ENCODE peak calls at places on chromosome 20, in nine cellular contexts. J, O, T, I, R, N, G, X and Z are unnamed samples. For H3K4me1, the result is how much of the 10 kb centered on the place peaks cover.

GRCh38 chr20:40319056-40319455 is 370.0 kb downstream of the MAFB start:
- DNase-seq in J (no peak), O (no peak), T (no peak), I (no peak), R (no peak), N (no peak), G (no peak), X (no peak), Z (no peak)

GRCh38 chr20:34220581-34220980 is 20.6 kb upstream of the ASIP start:
- DNase-seq in J (peak), O (no peak), T (no peak), I (no peak), R (no peak), N (peak), G (no peak), X (no peak), Z (peak)

GRCh38 chr20:40633123-40633850 is 55.7 kb downstream of the MAFB start:
- DNase-seq in J (no peak), O (no peak), T (no peak), I (no peak), R (no peak), N (no peak), G (no peak), X (no peak), Z (no peak)

GRCh38 chr20:4116091-4116490 is 100.7 kb upstream of the RNF24 start:
- DNase-seq in J (no peak), O (no peak), T (no peak), I (no peak), R (no peak), N (no peak), G (no peak), X (no peak), Z (no peak)

GRCh38 chr20:4449977-4450715 is 271.6 kb upstream of the PRND start:
- DNase-seq in J (no peak), O (no peak), T (no peak), I (no peak), R (no peak), N (peak), G (no peak), X (no peak), Z (peak)

GRCh38 chr20:37278966-37279590 is 10.4 kb upstream of the MANBAL start:
- DNase-seq in J (no peak), O (no peak), T (no peak), I (no peak), R (peak), N (no peak), G (no peak), X (peak), Z (peak)

GRCh38 chr20:44642203-44643153 is 9.0 kb downstream of the ADA start:
- DNase-seq in J (peak), O (no peak), T (peak), I (peak), R (peak), N (peak), G (peak), X (peak), Z (peak)

GRCh38 chr20:63409834-63410435 is 48.8 kb upstream of the CHRNA4 start:
- DNase-seq in J (no peak), O (no peak), T (no peak), I (no peak), R (no peak), N (no peak), G (no peak), X (peak), Z (no peak)

GRCh38 chr20:62186887-62187866 is 4.3 kb downstream of the MTG2 start:
- DNase-seq in J (no peak), O (no peak), T (no peak), I (no peak), R (no peak), N (peak), G (no peak), X (no peak), Z (no peak)

GRCh38 chr20:44610313-44610965 is 28.1 kb downstream of the PKIG start:
- DNase-seq in J (no peak), O (peak), T (no peak), I (no peak), R (no peak), N (no peak), G (peak), X (no peak), Z (no peak)

GRCh38 chr20:42901689-42902518 is 287.8 kb downstream of the PTPRT start:
- DNase-seq in J (no peak), O (no peak), T (no peak), I (peak), R (no peak), N (no peak), G (no peak), X (no peak), Z (no peak)

GRCh38 chr20:46037036-46037435 is 8.0 kb downstream of the SLC12A5 start:
- DNase-seq in J (no peak), O (no peak), T (no peak), I (no peak), R (no peak), N (no peak), G (no peak), X (no peak), Z (no peak)

GRCh38 chr20:42181064-42181463 is 562.9 kb upstream of the CHD6 start:
- DNase-seq in J (no peak), O (no peak), T (peak), I (no peak), R (no peak), N (no peak), G (no peak), X (no peak), Z (no peak)

GRCh38 chr20:9342651-9343050 is 171.7 kb upstream of the LAMP5 start:
- DNase-seq in J (no peak), O (no peak), T (no peak), I (no peak), R (no peak), N (no peak), G (no peak), X (no peak), Z (no peak)

GRCh38 chr20:59835448-59836395 is 97.7 kb downstream of the SYCP2 start:
- DNase-seq in J (peak), O (no peak), T (peak), I (no peak), R (peak), N (peak), G (no peak), X (peak), Z (peak)

GRCh38 chr20:10540636-10541493 is 105.8 kb downstream of the SLX4IP start:
- DNase-seq in J (peak), O (no peak), T (no peak), I (no peak), R (no peak), N (peak), G (no peak), X (no peak), Z (peak)

GRCh38 chr20:43426172-43426571 is 31.5 kb upstream of the SRSF6 start:
- DNase-seq in J (no peak), O (no peak), T (no peak), I (no peak), R (no peak), N (no peak), G (no peak), X (no peak), Z (no peak)

GRCh38 chr20:4243071-4243470 is 227.7 kb upstream of the RNF24 start:
- DNase-seq in J (no peak), O (no peak), T (peak), I (no peak), R (no peak), N (no peak), G (no peak), X (peak), Z (no peak)

GRCh38 chr20:24674921-24675605 is 205.6 kb downstream of the SYNDIG1 start:
- DNase-seq in J (no peak), O (no peak), T (no peak), I (no peak), R (peak), N (no peak), G (no peak), X (no peak), Z (no peak)

GRCh38 chr20:13567663-13568062 is 71.1 kb downstream of the TASP1 start:
- DNase-seq in J (no peak), O (no peak), T (no peak), I (no peak), R (no peak), N (no peak), G (no peak), X (no peak), Z (no peak)

GRCh38 chr20:57276221-57276620 is 9.8 kb upstream of the BMP7 start:
- DNase-seq in J (no peak), O (no peak), T (no peak), I (no peak), R (no peak), N (no peak), G (no peak), X (no peak), Z (no peak)

GRCh38 chr20:46970937-46971630 is 76.4 kb downstream of the EYA2 start:
- DNase-seq in J (peak), O (no peak), T (peak), I (no peak), R (no peak), N (peak), G (no peak), X (peak), Z (peak)

GRCh38 chr20:24060851-24061590 is 72.4 kb upstream of the GGTLC1 start:
- DNase-seq in J (no peak), O (no peak), T (no peak), I (no peak), R (no peak), N (no peak), G (no peak), X (peak), Z (no peak)

GRCh38 chr20:17806739-17807441 is 107.1 kb downstream of the BANF2 start:
- DNase-seq in J (no peak), O (no peak), T (no peak), I (peak), R (no peak), N (no peak), G (no peak), X (peak), Z (peak)

GRCh38 chr20:6956574-6956973 is 189.1 kb downstream of the BMP2 start:
- DNase-seq in J (no peak), O (no peak), T (no peak), I (no peak), R (no peak), N (peak), G (no peak), X (no peak), Z (peak)

GRCh38 chr20:50208085-50208491 is 17.5 kb downstream of the CEBPB start:
- DNase-seq in J (no peak), O (no peak), T (no peak), I (no peak), R (no peak), N (no peak), G (no peak), X (no peak), Z (no peak)

GRCh38 chr20:17680836-17681740 is 954 bp downstream of the RRBP1 start:
- DNase-seq in J (peak), O (peak), T (peak), I (peak), R (peak), N (peak), G (peak), X (peak), Z (peak)

GRCh38 chr20:63777614-63778013 is 38.0 kb downstream of the SLC2A4RG start:
- DNase-seq in J (no peak), O (no peak), T (no peak), I (no peak), R (no peak), N (no peak), G (no peak), X (no peak), Z (no peak)

GRCh38 chr20:49750611-49751396 is 37.1 kb upstream of the B4GALT5 start:
- DNase-seq in J (no peak), O (no peak), T (no peak), I (no peak), R (no peak), N (no peak), G (no peak), X (no peak), Z (no peak)

GRCh38 chr20:41395669-41396664 is 29.3 kb upstream of the EMILIN3 start:
- DNase-seq in J (no peak), O (no peak), T (peak), I (no peak), R (no peak), N (no peak), G (no peak), X (no peak), Z (no peak)

GRCh38 chr20:17895641-17896246 is 72.8 kb downstream of the SNX5 start:
- DNase-seq in J (no peak), O (no peak), T (no peak), I (no peak), R (no peak), N (no peak), G (no peak), X (no peak), Z (peak)

GRCh38 chr20:63957690-63958441 is 1.6 kb upstream of the UCKL1 start:
- DNase-seq in J (no peak), O (no peak), T (peak), I (peak), R (peak), N (peak), G (no peak), X (peak), Z (no peak)

GRCh38 chr20:58714340-58714922 is 21.8 kb downstream of the NPEPL1 start:
- DNase-seq in J (no peak), O (no peak), T (no peak), I (no peak), R (peak), N (no peak), G (no peak), X (peak), Z (no peak)

GRCh38 chr20:62617711-62618483 is 24.4 kb upstream of the SLCO4A1 start:
- DNase-seq in J (peak), O (no peak), T (no peak), I (no peak), R (no peak), N (peak), G (no peak), X (no peak), Z (peak)

GRCh38 chr20:61951695-61952533 is 113.8 kb downstream of the TAF4 start:
- DNase-seq in J (no peak), O (no peak), T (peak), I (peak), R (peak), N (no peak), G (no peak), X (peak), Z (peak)

GRCh38 chr20:13118676-13119075 is 102.4 kb upstream of the ISM1 start:
- DNase-seq in J (no peak), O (no peak), T (no peak), I (no peak), R (no peak), N (no peak), G (no peak), X (no peak), Z (no peak)

GRCh38 chr20:25269833-25270170 is 21.9 kb downstream of the PYGB start:
- DNase-seq in J (no peak), O (no peak), T (no peak), I (no peak), R (peak), N (no peak), G (no peak), X (no peak), Z (no peak)

GRCh38 chr20:54510546-54511129 is 35.2 kb downstream of the DOK5 start:
- DNase-seq in J (no peak), O (no peak), T (peak), I (peak), R (no peak), N (no peak), G (no peak), X (peak), Z (peak)
- H3K27ac ChIP-seq in J (no peak), O (no peak), T (no peak), I (no peak), R (no peak), N (no peak), G (no peak), X (no peak), Z (no peak)

GRCh38 chr20:1391640-1392442 is 1.0 kb downstream of the FKBP1A start:
- DNase-seq in J (peak), O (no peak), T (peak), I (no peak), R (no peak), N (peak), G (peak), X (peak), Z (peak)

GRCh38 chr20:1389703-1390385 is 3.0 kb downstream of the FKBP1A start:
- DNase-seq in J (no peak), O (no peak), T (no peak), I (peak), R (no peak), N (no peak), G (no peak), X (no peak), Z (no peak)

GRCh38 chr20:1388706-1389483 is 4.0 kb downstream of the FKBP1A start:
- DNase-seq in J (no peak), O (no peak), T (no peak), I (no peak), R (no peak), N (no peak), G (peak), X (no peak), Z (no peak)

GRCh38 chr20:1392443-1392692 is 486 bp downstream of the FKBP1A start:
- DNase-seq in J (no peak), O (no peak), T (no peak), I (no peak), R (no peak), N (no peak), G (no peak), X (no peak), Z (no peak)

GRCh38 chr20:1390552-1391403 is 2.1 kb downstream of the FKBP1A start:
- DNase-seq in J (no peak), O (no peak), T (no peak), I (no peak), R (no peak), N (no peak), G (no peak), X (no peak), Z (no peak)
- H3K4me3 ChIP-seq in J (no peak), O (peak), T (peak), I (no peak), R (peak), N (peak), G (peak), X (peak), Z (peak)

GRCh38 chr20:53941680-53942079 is 128.7 kb downstream of the BCAS1 start:
- DNase-seq in J (peak), O (no peak), T (no peak), I (no peak), R (no peak), N (no peak), G (no peak), X (no peak), Z (no peak)
- H3K4me1 ChIP-seq in J (under half), O (under half), T (under half), I (under half), R (under half), N (under half), G (under half), X (under half), Z (under half)

DNA sequence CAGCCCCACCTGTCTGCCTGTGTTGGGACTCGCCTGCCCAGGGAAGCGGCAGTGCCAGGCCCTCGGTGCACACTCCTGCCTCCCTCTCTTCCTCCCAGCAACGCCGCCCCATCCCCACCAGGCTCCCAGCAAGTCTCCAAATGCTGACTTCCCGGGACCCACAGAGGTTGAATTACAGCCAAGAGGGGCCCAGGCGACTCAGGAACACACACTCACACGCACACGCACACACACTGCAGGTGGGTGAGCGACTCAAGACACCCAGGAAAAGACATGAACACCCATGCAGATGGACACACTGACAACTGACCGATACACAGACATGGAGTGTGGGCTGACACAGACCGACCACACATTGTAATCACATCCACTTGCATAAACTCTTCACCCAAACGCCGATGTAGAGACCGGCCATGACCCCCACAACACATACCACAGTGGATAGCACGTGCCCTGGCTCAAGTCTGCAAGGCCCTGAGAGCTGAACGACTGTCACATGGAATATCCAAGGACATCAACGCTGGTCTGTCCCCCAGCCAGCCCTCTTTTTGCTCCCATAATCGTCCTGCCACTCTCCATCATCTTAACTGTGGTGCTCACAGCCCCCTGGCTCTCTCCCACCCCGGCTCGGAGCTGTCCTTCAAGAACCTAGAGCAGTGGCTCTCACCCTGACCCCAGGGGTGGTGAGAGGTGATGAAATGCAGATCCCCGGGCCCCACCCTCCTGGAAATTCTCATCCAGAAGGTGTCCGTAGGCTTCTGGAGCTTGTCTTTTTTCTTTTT is 470 bp upstream of the FAM83C start:
- DNase-seq in J (no peak), O (no peak), T (no peak), I (no peak), R (no peak), N (no peak), G (no peak), X (no peak), Z (no peak)
- H3K27ac ChIP-seq in J (no peak), O (no peak), T (no peak), I (no peak), R (no peak), N (no peak), G (no peak), X (no peak), Z (no peak)

GRCh38 chr20:48025061-48025515 is 239.8 kb upstream of the SULF2 start:
- DNase-seq in J (peak), O (no peak), T (peak), I (no peak), R (no peak), N (peak), G (no peak), X (peak), Z (peak)
- H3K4me3 ChIP-seq in J (peak), O (no peak), T (no peak), I (no peak), R (no peak), N (no peak), G (no peak), X (no peak), Z (no peak)

DNA sequence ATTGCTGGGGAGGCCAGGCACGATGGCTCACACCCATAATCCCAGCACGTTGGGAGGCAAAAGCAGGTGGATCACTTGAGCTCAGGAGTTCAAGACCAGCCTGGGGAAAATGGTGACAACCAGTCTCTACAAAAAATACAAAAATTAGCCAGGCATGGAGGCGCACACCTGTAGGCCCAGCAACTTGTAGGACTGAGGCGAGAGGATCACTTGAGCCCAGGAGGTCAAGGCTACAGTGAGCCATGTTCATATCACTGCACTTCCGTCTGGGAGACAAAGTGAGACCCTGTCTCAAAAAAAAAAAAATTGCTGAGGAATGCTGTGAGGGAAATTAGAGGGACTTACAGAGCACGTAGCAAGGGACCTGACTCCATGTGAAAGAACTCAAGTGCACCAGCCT is 40.8 kb upstream of the ID1 start:
- DNase-seq in J (no peak), O (no peak), T (no peak), I (no peak), R (no peak), N (no peak), G (no peak), X (no peak), Z (no peak)
- H3K4me1 ChIP-seq in J (under half), O (under half), T (under half), I (under half), R (under half), N (half or more), G (under half), X (under half), Z (under half)